ENCODE peak calls at places on chromosomes 11 and 22, in five cellular contexts. E is A673; O is uterus; Q is naive thymus-derived CD4-positive, alpha-beta T cell; G is tibial artery. F is an unnamed sample.

GRCh38 chr11:131592152-131592551 is 221.7 kb downstream of the NTM start:
- DNase-seq in E (no peak), O (no peak), Q (no peak), G (no peak), F (no peak)

GRCh38 chr11:64251986-64252837 is 882 bp downstream of the PLCB3 start:
- DNase-seq in E (peak; percentile 55), O (peak; percentile 58), Q (no peak), G (peak; percentile 86), F (peak; percentile 66)

GRCh38 chr11:66685276-66686099 is 7.8 kb upstream of the RBM4B start:
- DNase-seq in E (no peak), O (no peak), Q (no peak), G (peak; percentile 43), F (no peak)

GRCh38 chr22:22394589-22394988 is 114.0 kb downstream of the ZNF280B start:
- DNase-seq in E (no peak), O (no peak), Q (no peak), G (no peak), F (no peak)

GRCh38 chr11:34633990-34634725 is 13.3 kb downstream of the EHF start:
- DNase-seq in E (no peak), O (no peak), Q (no peak), G (no peak), F (no peak)

GRCh38 chr11:33552756-33553155 is 147.9 kb downstream of the C11orf91 start:
- DNase-seq in E (no peak), O (no peak), Q (no peak), G (no peak), F (no peak)

GRCh38 chr11:571802-572185 is 4.5 kb upstream of the PHRF1 start:
- DNase-seq in E (no peak), O (no peak), Q (no peak), G (no peak), F (no peak)

GRCh38 chr11:11038339-11039248 is 180.7 kb upstream of the ZBED5 start:
- DNase-seq in E (no peak), O (no peak), Q (no peak), G (peak; percentile 72), F (no peak)

GRCh38 chr11:118175031-118175531 is 1.4 kb downstream of the SCN2B start:
- DNase-seq in E (no peak), O (no peak), Q (no peak), G (no peak), F (no peak)

GRCh38 chr22:39013923-39014722 is at the start of gene APOBEC3C:
- DNase-seq in E (peak; percentile 79), O (peak; percentile 94), Q (peak; percentile 48), G (peak; percentile 88), F (peak; percentile 73)

GRCh38 chr11:85028329-85029101 is 598.6 kb downstream of the DLG2 start:
- DNase-seq in E (no peak), O (no peak), Q (no peak), G (no peak), F (no peak)

GRCh38 chr11:64583296-64584262 is 7.4 kb upstream of the SLC22A12 start:
- DNase-seq in E (no peak), O (no peak), Q (no peak), G (peak; percentile 56), F (no peak)

GRCh38 chr22:24681236-24681635 is 78.2 kb downstream of the GGT1 start:
- DNase-seq in E (no peak), O (no peak), Q (no peak), G (no peak), F (no peak)

GRCh38 chr11:19917069-19917468 is 204.4 kb downstream of the NAV2 start:
- DNase-seq in E (no peak), O (no peak), Q (no peak), G (no peak), F (no peak)

GRCh38 chr11:46846510-46846830 is 390 bp upstream of the CKAP5 start:
- DNase-seq in E (no peak), O (no peak), Q (no peak), G (no peak), F (no peak)

GRCh38 chr11:120086651-120087050 is 51.3 kb downstream of the TRIM29 start:
- DNase-seq in E (no peak), O (no peak), Q (no peak), G (no peak), F (no peak)

GRCh38 chr11:23988381-23989006 is 508.4 kb upstream of the LUZP2 start:
- DNase-seq in E (peak; percentile 4), O (no peak), Q (no peak), G (no peak), F (no peak)

GRCh38 chr11:86575208-86575855 is 97.1 kb downstream of the ME3 start:
- DNase-seq in E (no peak), O (no peak), Q (no peak), G (no peak), F (no peak)

GRCh38 chr22:46054091-46054877 is 77.3 kb upstream of the WNT7B start:
- DNase-seq in E (peak; percentile 77), O (peak; percentile 88), Q (peak; percentile 49), G (peak; percentile 86), F (peak; percentile 70)

GRCh38 chr11:47257518-47258316 is at the start of gene NR1H3:
- DNase-seq in E (peak; percentile 77), O (peak; percentile 87), Q (no peak), G (peak; percentile 89), F (peak; percentile 84)

GRCh38 chr11:61007971-61008896 is 36.8 kb downstream of the CD6 start:
- DNase-seq in E (peak; percentile 37), O (no peak), Q (no peak), G (peak; percentile 59), F (no peak)

DNA sequence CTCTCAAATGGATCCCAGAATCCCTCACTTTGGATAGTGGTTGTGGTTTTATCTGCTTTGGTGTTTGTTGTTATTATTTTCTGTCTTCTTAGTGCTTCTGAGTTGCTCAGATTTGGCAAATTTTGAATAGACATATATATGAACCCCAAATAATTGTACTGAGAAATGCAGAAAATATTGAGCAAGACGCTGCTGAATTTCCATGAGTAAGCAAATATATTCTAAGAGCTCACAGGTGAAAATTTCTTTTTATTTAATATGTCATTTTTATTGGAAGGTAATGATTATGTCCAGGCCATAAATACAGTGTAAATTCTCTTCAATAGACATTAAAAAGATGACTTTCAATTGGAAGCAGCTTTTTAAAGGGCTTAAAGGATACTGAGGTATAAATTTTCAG is 152.1 kb downstream of the FAT3 start:
- DNase-seq in E (no peak), O (no peak), Q (no peak), G (no peak), F (no peak)
- H3K4me1 ChIP-seq in E (no peaks in the 10 kb centered on the region), O (no peaks in the 10 kb centered on the region), Q (no peaks in the 10 kb centered on the region), G (no peaks in the 10 kb centered on the region), F (no peaks in the 10 kb centered on the region)

DNA sequence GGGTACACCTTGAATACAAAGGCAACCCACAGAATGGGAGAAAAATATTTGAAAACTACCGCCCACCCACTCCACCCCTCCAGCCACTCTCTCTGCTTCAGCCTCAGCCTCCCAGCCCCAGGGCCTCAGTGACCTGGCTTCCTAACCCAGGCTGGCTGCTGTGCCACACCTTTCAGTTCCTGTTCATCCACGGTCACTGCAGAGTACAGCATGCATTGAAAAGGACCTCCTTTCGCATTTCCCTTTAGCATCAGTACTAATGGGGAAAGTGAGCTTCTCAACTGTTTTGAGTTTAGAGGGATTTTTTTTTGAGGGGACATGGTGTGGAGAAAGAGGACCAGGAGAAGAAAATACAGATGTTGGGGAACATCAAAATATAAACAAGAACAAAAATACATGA is 28.7 kb upstream of the SERPIND1 start:
- DNase-seq in E (no peak), O (no peak), Q (no peak), G (no peak), F (no peak)
- H3K4me1 ChIP-seq in E (no peaks in the 10 kb centered on the region), O (no peaks in the 10 kb centered on the region), Q (no peaks in the 10 kb centered on the region), G (peaks cover 9% of the 10 kb centered on the region), F (peaks cover 9% of the 10 kb centered on the region)

DNA sequence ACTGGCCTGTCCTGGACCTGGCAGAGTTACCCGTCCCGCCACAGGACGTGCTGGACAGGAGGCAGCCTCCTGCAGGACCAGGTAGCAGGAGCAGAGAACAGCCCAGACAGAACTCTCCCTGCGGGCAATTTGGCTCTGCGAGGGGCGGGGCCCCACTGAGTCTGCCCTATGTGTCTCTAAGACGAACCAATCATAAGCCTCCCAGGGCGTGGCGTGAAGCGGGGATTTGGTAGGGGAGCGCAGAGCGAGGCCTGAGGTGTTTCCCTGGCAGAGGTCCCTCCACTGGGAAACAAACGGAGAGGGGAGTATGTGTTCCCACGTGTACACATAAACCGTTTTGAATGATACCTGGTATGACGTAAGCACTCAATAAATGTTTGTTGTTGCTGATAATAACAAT is 7.4 kb downstream of the CD82 start:
- DNase-seq in E (no peak), O (no peak), Q (no peak), G (no peak), F (no peak)
- H3K4me1 ChIP-seq in E (peaks cover 4% of the 10 kb centered on the region), O (no peaks in the 10 kb centered on the region), Q (peaks cover 86% of the 10 kb centered on the region), G (peaks cover 79% of the 10 kb centered on the region), F (peaks cover 5% of the 10 kb centered on the region)

DNA sequence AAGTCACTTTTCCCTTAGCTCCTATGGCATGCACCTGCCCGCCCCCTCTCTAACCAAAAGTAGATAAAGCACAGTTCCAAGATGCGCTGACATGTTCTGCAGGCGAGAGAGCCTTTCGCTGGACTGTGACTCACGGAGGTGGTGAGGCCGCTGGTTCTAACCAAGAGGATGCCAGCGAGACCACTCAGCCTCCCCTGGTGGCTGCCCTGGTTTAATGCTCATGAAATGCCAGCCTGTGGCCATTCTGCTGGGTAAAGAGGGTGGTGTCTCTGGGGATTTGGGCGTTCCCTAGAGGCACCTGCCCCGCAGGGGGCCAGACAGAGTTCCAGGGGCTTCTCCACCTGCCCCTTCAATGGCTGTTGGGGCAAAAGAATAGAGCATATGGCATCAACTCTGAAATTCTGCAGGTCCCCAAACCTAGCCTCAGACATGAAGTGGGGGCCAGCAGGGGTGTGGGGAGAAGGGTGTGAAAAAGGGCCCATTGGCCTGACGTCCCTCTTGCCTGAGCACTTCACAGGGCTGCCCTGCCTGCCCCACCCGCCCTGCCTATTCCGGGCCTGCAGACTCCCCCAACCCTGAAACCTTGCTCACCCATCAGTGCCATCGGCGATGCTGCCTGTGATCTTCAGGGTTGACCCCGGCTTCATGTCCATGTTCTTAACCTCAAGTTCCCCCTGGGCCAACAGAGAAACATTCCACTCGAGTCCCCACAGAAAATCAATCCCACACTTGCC is 8.5 kb downstream of the LGALS2 start:
- DNase-seq in E (no peak), O (no peak), Q (no peak), G (no peak), F (no peak)
- H3K4me1 ChIP-seq in E (no peaks in the 10 kb centered on the region), O (peaks cover 5% of the 10 kb centered on the region), Q (peaks cover 13% of the 10 kb centered on the region), G (peaks cover 49% of the 10 kb centered on the region), F (no peaks in the 10 kb centered on the region)

GRCh38 chr11:13468750-13469149 is 5.7 kb upstream of the BTBD10 start:
- DNase-seq in E (no peak), O (no peak), Q (no peak), G (no peak), F (no peak)
- H3K4me1 ChIP-seq in E (peaks cover 4% of the 10 kb centered on the region), O (peaks cover 3% of the 10 kb centered on the region), Q (peaks cover 3% of the 10 kb centered on the region), G (no peaks in the 10 kb centered on the region), F (no peaks in the 10 kb centered on the region)

DNA sequence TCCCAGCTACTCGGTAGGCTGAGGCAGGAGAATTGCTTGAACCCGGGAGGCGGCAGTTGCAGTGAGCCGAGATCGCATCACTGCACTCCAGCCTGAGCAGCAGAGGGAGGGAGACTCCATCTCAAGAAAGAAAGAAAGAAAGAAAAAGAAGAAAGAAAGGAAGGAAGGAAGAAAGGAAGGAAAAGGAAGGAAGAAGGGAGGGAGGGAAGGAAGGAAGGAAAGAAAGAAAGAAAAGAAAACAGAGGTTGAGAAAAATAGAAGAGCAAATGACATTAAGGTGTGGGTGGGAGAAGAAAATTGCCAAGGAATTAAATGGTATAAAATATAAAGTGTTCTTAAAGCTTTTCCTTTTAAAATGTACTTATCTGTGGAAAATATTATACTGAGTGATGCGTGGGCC is 49.9 kb downstream of the AHNAK start:
- DNase-seq in E (no peak), O (no peak), Q (no peak), G (no peak), F (no peak)
- H3K4me1 ChIP-seq in E (peaks cover 10% of the 10 kb centered on the region), O (no peaks in the 10 kb centered on the region), Q (no peaks in the 10 kb centered on the region), G (peaks cover 20% of the 10 kb centered on the region), F (peaks cover 10% of the 10 kb centered on the region)